ENCODE peak calls at places on chromosome 22, in four cellular contexts. I is fibroblast of lung; T is neural progenitor cell; E is CD8-positive, alpha-beta T cell. X is an unnamed sample.

GRCh38 chr22:37591823-37592404 is 12.0 kb upstream of the LGALS2 start:
- DNase-seq in I (no peak), T (no peak), E (no peak), X (no peak)

GRCh38 chr22:17095538-17095937 is 10.7 kb downstream of the IL17RA start:
- DNase-seq in I (no peak), E (no peak), T (peak; percentile 45), X (no peak)

GRCh38 chr22:20569059-20570058 is 61.9 kb downstream of the MED15 start:
- DNase-seq in E (peak; percentile 77), T (no peak), I (peak; percentile 98), X (no peak)

GRCh38 chr22:31474743-31475142 is 14.9 kb downstream of the EIF4ENIF1 start:
- DNase-seq in E (no peak), I (peak; percentile 73), T (no peak), X (no peak)

GRCh38 chr22:39300198-39300830 is 19.1 kb downstream of the RPL3 start:
- DNase-seq in T (no peak), I (peak; percentile 20), E (no peak), X (no peak)

GRCh38 chr22:36221799-36222751 is 17.3 kb downstream of the APOL2 start:
- DNase-seq in I (peak; percentile 48), T (peak; percentile 81), E (peak; percentile 42), X (no peak)

GRCh38 chr22:47105085-47105484 is 342.6 kb downstream of the TBC1D22A start:
- DNase-seq in T (no peak), E (no peak), I (no peak), X (no peak)

GRCh38 chr22:43343262-43343988 is at the start of gene SCUBE1:
- DNase-seq in E (peak; percentile 17), I (no peak), T (peak; percentile 95), X (peak; percentile 62)

GRCh38 chr22:47552024-47552423 is 789.6 kb downstream of the TBC1D22A start:
- DNase-seq in I (no peak), T (no peak), E (no peak), X (no peak)

GRCh38 chr22:32355760-32356159 is 1.9 kb upstream of the RFPL3 start:
- DNase-seq in I (no peak), T (peak; percentile 45), E (no peak), X (no peak)

GRCh38 chr22:31850135-31850534 is 94.2 kb upstream of the YWHAH start:
- DNase-seq in I (no peak), T (no peak), E (no peak), X (no peak)

GRCh38 chr22:46937185-46937584 is 174.7 kb downstream of the TBC1D22A start:
- DNase-seq in E (no peak), I (no peak), T (no peak), X (no peak)

GRCh38 chr22:37930952-37931440 is 22.4 kb downstream of the C22orf23 start:
- DNase-seq in E (no peak), I (no peak), T (no peak), X (no peak)

GRCh38 chr22:36160499-36160942 is at the start of gene APOL3:
- DNase-seq in E (peak; percentile 28), I (peak; percentile 80), T (no peak), X (no peak)

GRCh38 chr22:37242395-37242918 is 1.6 kb downstream of the RAC2 start:
- DNase-seq in I (no peak), T (no peak), E (peak; percentile 84), X (no peak)

GRCh38 chr22:32725369-32725988 is 76.0 kb upstream of the TIMP3 start:
- DNase-seq in T (no peak), I (no peak), E (no peak), X (no peak)

GRCh38 chr22:46066691-46067090 is 83.6 kb upstream of the PPARA start:
- DNase-seq in T (no peak), I (no peak), E (no peak), X (no peak)

GRCh38 chr22:19136915-19137314 is 5.8 kb downstream of the TSSK2 start:
- DNase-seq in E (no peak), T (no peak), I (no peak), X (no peak)

GRCh38 chr22:49295851-49296560 is 531.7 kb downstream of the BRD1 start:
- DNase-seq in T (no peak), E (no peak), I (no peak), X (no peak)

GRCh38 chr22:32000171-32000570 is 42.9 kb upstream of the SLC5A1 start:
- DNase-seq in T (no peak), I (no peak), E (no peak), X (no peak)

GRCh38 chr22:50732681-50733080 is 5.3 kb upstream of the ACR start:
- DNase-seq in E (no peak), I (no peak), T (no peak), X (no peak)

GRCh38 chr22:17774206-17774927 is at the start of gene BID:
- DNase-seq in E (peak; percentile 46), I (no peak), T (peak; percentile 66), X (no peak)

GRCh38 chr22:49100764-49101163 is 726.9 kb downstream of the BRD1 start:
- DNase-seq in I (no peak), E (no peak), T (no peak), X (no peak)

GRCh38 chr22:42268852-42269406 is 1.5 kb downstream of the TCF20 start:
- DNase-seq in I (no peak), T (no peak), E (no peak), X (no peak)

GRCh38 chr22:42271191-42271813 is 849 bp upstream of the TCF20 start:
- DNase-seq in T (no peak), E (no peak), I (no peak), X (no peak)

GRCh38 chr22:42270512-42271190 is at the start of gene TCF20:
- DNase-seq in E (peak; percentile 62), T (peak; percentile 92), I (peak; percentile 63), X (peak; percentile 50)

GRCh38 chr22:42270178-42270511 is 308 bp downstream of the TCF20 start:
- DNase-seq in E (no peak), I (no peak), T (no peak), X (no peak)

GRCh38 chr22:42269407-42270177 is 861 bp downstream of the TCF20 start:
- DNase-seq in T (peak; percentile 81), E (peak; percentile 60), I (no peak), X (no peak)
- TF ChIP-seq CTCF in T (peak; percentile 29), E (peak; percentile 18), I (no peak), X (no peak)

DNA sequence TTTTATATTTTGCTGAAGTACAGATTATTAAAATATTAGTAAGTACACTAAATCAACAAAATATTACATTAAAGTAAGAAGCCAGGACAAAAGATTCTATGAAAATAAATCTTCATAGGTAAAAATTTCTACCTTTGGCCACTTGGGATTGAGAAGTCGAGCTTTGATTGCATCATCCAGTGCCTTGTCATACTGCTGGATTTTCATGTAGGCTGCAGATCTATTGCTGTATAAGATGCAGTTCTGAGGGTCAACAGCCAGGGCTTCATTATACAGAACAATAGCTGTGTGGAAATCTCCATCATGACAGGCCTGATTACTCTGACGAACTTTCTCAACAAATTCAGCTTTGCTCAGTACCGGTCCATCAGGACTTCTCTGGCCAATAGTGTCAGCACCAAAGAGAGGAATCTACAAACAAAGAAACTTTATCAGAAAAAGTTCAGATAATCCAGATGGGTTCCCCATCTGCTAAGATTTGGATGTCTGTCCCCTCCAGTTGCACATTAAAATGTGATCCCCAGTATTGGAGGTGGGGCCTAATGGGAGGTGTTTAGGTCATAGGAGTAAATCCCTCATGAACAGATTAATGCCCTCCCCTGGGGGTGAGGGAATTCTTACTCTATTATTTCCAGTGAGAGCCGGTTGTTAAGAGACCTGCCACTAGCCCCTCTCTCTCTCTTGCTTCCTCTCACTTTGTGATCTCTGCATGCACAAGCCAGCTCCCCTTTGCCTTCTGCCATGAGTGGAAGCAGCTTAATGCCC is 50.0 kb downstream of the TTC28 start:
- DNase-seq in E (no peak), I (peak; percentile 38), T (peak; percentile 57), X (no peak)
- TF ChIP-seq CTCF in E (no peak), I (no peak), T (no peak), X (no peak)

GRCh38 chr22:28801845-28802594 is 1.7 kb upstream of the XBP1 start:
- DNase-seq in T (no peak), E (no peak), I (no peak), X (no peak)

GRCh38 chr22:28799834-28800307 is 498 bp downstream of the XBP1 start:
- DNase-seq in E (no peak), T (peak; percentile 76), I (peak; percentile 65), X (no peak)

GRCh38 chr22:28799125-28799833 is 1.1 kb downstream of the XBP1 start:
- DNase-seq in E (no peak), T (peak; percentile 32), I (peak; percentile 95), X (no peak)

GRCh38 chr22:28800308-28801041 is at the start of gene XBP1:
- DNase-seq in E (peak; percentile 83), T (peak; percentile 98), I (peak; percentile 92), X (peak; percentile 72)

DNA sequence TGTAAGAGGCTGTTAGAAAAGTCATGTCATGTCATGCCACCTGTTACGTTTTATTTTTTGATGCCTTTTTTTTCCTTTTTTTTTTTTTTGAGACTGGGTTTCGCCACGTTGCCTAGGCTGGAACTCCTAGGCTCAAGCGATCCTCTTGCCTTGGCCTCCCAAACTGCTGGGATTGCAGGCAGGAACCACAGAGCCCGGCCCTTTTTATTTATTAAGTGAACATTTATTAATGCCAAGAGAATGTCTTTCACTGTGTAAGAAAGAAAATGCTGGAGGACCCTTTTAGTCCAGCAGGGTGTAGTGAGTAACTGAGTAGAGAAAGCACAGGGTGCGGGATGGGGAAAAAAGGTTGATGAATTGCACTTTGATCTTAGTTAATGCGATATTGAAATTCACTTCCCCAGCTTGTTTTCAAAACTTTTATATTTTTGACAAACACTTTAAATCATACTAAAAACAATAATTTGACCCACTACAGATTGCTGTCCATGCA is 2.3 kb upstream of the XBP1 start:
- DNase-seq in E (no peak), I (no peak), T (no peak), X (no peak)
- TF ChIP-seq CTCF in E (no peak), I (no peak), T (no peak), X (no peak)

GRCh38 chr22:41916745-41917358 is 2.0 kb upstream of the SHISA8 start:
- DNase-seq in T (no peak), E (no peak), I (no peak), X (no peak)

GRCh38 chr22:41917375-41917905 is 2.6 kb upstream of the SHISA8 start:
- DNase-seq in T (no peak), E (no peak), I (no peak), X (no peak)

GRCh38 chr22:41917906-41918791 is 3.3 kb upstream of the SHISA8 start:
- DNase-seq in I (peak; percentile 58), E (no peak), T (no peak), X (no peak)

GRCh38 chr22:41920271-41920976 is 5.5 kb upstream of the SHISA8 start:
- DNase-seq in I (no peak), E (no peak), T (no peak), X (no peak)

GRCh38 chr22:41919357-41920224 is 4.7 kb upstream of the SHISA8 start:
- DNase-seq in T (peak; percentile 53), E (peak; percentile 30), I (no peak), X (no peak)
- TF ChIP-seq CTCF in T (no peak), E (no peak), I (no peak), X (no peak)

DNA sequence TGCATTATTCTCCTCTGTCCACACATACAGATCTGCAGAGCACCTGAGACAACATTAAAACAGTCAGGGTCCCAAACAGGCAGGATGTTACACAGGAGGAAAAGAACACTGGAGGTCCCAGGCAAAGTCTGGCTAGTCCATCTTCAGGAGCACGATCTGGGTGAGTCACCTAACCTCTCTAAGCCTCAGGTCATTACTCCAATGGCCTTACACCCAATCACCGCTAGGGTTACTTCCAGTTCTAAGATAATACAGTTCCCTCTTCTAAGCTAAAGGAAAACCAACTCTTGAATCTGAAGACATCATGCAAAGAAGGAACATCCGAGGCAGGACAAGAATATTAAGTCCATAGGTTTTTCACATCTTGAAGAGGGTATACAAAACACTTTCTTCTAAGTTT is 24.5 kb downstream of the ASCC2 start:
- DNase-seq in E (no peak), T (no peak), I (peak; percentile 25), X (no peak)
- TF ChIP-seq CTCF in E (no peak), T (peak; percentile 15), I (peak; percentile 26), X (no peak)